ENCODE peak calls at places on chromosomes 7 and 10, in six cellular contexts. H is H7; Z is suprapubic skin; F is NCI-H774; T is activated CD8-positive, alpha-beta memory T cell treated with anti-CD3 and anti-CD28 coated beads for 24 hours; A is T follicular helper cell. S is an unnamed sample.

GRCh38 chr7:51316666-51317581 is at the start of gene COBL:
- DNase-seq in Z (no peak), F (peak), T (no peak), H (peak), A (no peak), S (peak)

GRCh38 chr7:128366290-128366689 is 4.8 kb upstream of the PRRT4 start:
- DNase-seq in Z (no peak), H (no peak), T (no peak), A (no peak), F (no peak), S (no peak)

GRCh38 chr7:129635300-129636029 is 23.9 kb downstream of the NRF1 start:
- DNase-seq in H (peak), A (peak), Z (no peak), F (peak), T (peak), S (peak)

GRCh38 chr7:103752995-103753394 is 236.5 kb downstream of the RELN start:
- DNase-seq in A (no peak), F (no peak), T (no peak), H (no peak), Z (no peak), S (no peak)

GRCh38 chr7:133119067-133119466 is 37.2 kb upstream of the CHCHD3 start:
- DNase-seq in T (no peak), F (no peak), H (no peak), Z (no peak), A (no peak), S (no peak)

GRCh38 chr10:100654835-100655759 is 90.3 kb upstream of the PAX2 start:
- DNase-seq in F (no peak), T (peak), Z (no peak), A (no peak), H (peak), S (peak)

GRCh38 chr10:3886666-3887251 is 101.8 kb upstream of the KLF6 start:
- DNase-seq in Z (no peak), A (no peak), F (no peak), T (no peak), H (no peak), S (no peak)

GRCh38 chr10:80204801-80205477 is 398 bp downstream of the ANXA11 start:
- DNase-seq in H (peak), A (no peak), F (no peak), Z (no peak), T (no peak), S (no peak)